ENCODE peak calls at places on chromosomes 7 and 10, in four cellular contexts. P is A549, L is prostate gland, R is body of pancreas. B is an unnamed sample.

GRCh38 chr7:121329460-121330052 is 756 bp downstream of the WNT16 start:
- DNase-seq in P (peak; percentile 40), L (no peak), R (peak; percentile 25), B (peak; percentile 27)

GRCh38 chr10:89295597-89295996 is 6.2 kb upstream of the IFIT2 start:
- DNase-seq in P (no peak), L (no peak), R (no peak), B (no peak)

GRCh38 chr10:82319558-82319957 is 444.6 kb downstream of the NRG3 start:
- DNase-seq in P (no peak), L (no peak), R (no peak), B (no peak)

GRCh38 chr10:97463363-97464132 is 17.6 kb downstream of the ZDHHC16 start:
- DNase-seq in P (peak; percentile 62), L (peak; percentile 55), R (peak; percentile 62), B (no peak)

GRCh38 chr10:101818958-101819633 is 852 bp upstream of the OGA start:
- DNase-seq in P (no peak), L (peak; percentile 19), R (no peak), B (no peak)

GRCh38 chr7:47132471-47132870 is 449.4 kb downstream of the TNS3 start:
- DNase-seq in P (no peak), L (no peak), R (no peak), B (no peak)

GRCh38 chr7:100562195-100563099 is 11.3 kb downstream of the SAP25 start:
- DNase-seq in P (no peak), L (no peak), R (no peak), B (no peak)

GRCh38 chr7:80312139-80312661 is 177.6 kb downstream of the GNAI1 start:
- DNase-seq in P (peak; percentile 79), L (no peak), R (no peak), B (no peak)

GRCh38 chr7:152588350-152588749 is 87.6 kb downstream of the XRCC2 start:
- DNase-seq in P (peak; percentile 49), L (no peak), R (peak; percentile 30), B (no peak)

GRCh38 chr7:137695942-137696341 is 150.8 kb downstream of the DGKI start:
- DNase-seq in P (no peak), L (no peak), R (no peak), B (no peak)

GRCh38 chr7:16851829-16852228 is 30.0 kb downstream of the AGR3 start:
- DNase-seq in P (no peak), L (no peak), R (no peak), B (no peak)

GRCh38 chr10:130509881-130510689 is 373.9 kb downstream of the GLRX3 start:
- DNase-seq in P (no peak), L (no peak), R (no peak), B (no peak)

GRCh38 chr10:124124123-124124768 is 30.8 kb upstream of the CHST15 start:
- DNase-seq in P (no peak), L (no peak), R (no peak), B (no peak)

GRCh38 chr7:25148772-25149575 is 23.9 kb upstream of the CYCS start:
- DNase-seq in P (peak; percentile 10), L (no peak), R (no peak), B (no peak)

GRCh38 chr7:556427-556826 is 36.8 kb upstream of the PDGFA start:
- DNase-seq in P (no peak), L (no peak), R (no peak), B (no peak)

GRCh38 chr10:96972264-96972663 is 140.2 kb downstream of the LCOR start:
- DNase-seq in P (no peak), L (no peak), R (no peak), B (no peak)

GRCh38 chr10:116271593-116272496 is 1.2 kb downstream of the GFRA1 start:
- DNase-seq in P (no peak), L (no peak), R (peak; percentile 24), B (no peak)

DNA sequence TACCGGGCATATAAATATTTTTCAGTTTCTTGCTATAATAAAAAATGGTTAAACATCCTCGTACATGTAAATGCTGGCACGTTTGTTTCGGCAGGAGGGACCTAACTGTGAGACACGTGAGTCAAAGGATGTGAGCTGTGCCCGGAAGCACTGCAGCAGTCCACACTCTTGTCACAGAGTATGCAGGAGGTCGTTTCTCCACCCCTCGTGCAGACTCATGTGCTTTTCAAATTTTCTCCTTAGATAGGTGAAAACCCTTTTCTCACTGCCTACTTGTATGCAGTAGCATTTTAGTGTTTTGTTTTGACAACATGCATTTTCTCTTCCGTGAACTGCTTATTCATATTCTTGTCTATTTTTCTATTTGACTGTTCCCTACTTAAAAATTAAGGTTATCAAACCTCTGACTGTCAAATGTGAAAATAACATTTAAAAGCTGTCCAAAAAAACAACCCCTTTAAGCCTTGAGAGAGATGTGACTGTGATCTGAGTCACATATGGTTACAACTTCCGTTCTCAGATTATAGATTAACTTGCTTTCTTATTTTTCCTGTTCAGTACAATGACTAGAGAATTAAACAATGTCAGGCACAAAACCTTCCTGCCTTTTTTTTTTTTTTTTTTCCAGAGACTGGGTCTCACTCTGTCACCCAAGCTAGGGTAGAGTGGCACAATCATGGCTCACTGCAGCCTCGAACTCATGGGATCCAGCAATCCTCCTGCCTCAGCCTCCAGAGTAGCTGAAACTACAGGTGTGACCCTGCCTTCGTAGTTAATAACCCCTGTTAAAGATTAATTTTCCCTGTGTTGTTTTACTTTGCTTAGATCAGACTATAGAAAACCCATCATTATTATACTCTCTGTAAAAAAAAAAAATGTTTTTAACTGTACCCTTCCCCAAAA is 45.1 kb downstream of the DPY19L1 start:
- DNase-seq in P (peak; percentile 44), L (no peak), R (no peak), B (no peak)
- TF ChIP-seq POLR2A in P (no peak), L (no peak), R (no peak), B (no peak)

DNA sequence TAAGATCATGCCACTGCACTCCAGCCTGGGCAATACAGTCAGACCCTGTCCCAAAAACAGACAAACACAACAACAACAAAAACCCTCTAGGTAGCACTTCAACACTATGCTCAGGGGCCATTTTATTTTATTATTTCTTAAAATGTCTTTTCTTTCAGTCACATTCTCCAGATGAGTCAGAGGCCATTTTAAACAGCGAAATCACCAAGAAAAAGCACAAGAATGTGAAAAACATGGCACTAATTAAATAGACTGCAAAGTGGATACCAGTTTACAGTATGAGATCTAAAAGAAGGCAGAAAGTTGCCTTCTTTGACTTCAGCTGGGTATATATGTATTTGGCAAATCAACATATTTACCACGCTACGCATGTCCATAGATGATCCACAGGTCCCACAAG is 6.1 kb upstream of the FGL2 start:
- DNase-seq in P (no peak), L (no peak), R (no peak), B (no peak)
- H3K4me3 ChIP-seq in P (no peak overlapping the region), L (no peak overlapping the region), R (no peak overlapping the region), B (no peak overlapping the region)

GRCh38 chr10:61215276-61215675 is 237.9 kb downstream of the TMEM26 start:
- DNase-seq in P (no peak), L (no peak), R (no peak), B (no peak)

DNA sequence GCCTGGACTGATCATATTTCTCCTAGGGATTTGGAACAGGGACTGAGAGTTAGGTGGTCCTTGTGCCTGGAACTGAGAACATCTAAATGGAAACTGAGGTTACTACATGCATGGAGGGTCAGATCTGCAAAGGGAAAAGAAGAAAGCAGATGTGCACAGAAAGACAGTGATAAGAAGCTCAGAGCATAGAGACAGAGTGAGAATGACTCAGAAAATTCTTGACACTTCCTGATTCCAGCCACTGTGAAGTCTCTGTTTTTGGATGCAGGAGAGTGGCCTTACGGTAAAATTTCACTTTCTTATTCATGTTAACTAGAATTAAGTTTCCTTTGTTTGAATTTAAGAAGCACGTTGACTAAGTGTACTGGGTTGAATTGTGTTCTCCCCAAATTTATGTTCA is 241.7 kb downstream of the TMEM26 start:
- DNase-seq in P (no peak), L (no peak), R (no peak), B (no peak)
- H3K27ac ChIP-seq in P (no peak overlapping the region), L (no peak overlapping the region), R (no peak overlapping the region), B (no peak overlapping the region)

GRCh38 chr10:104339469-104340098 is 1.3 kb upstream of the ITPRIP start:
- DNase-seq in P (peak; percentile 42), L (peak; percentile 75), R (peak; percentile 75), B (no peak)

GRCh38 chr10:104340099-104340594 is 1.9 kb upstream of the ITPRIP start:
- DNase-seq in P (no peak), L (no peak), R (peak; percentile 56), B (no peak)

GRCh38 chr10:104336829-104337526 is 1.3 kb downstream of the ITPRIP start:
- DNase-seq in P (no peak), L (no peak), R (no peak), B (peak; percentile 14)

GRCh38 chr10:104337527-104337984 is 709 bp downstream of the ITPRIP start:
- DNase-seq in P (peak; percentile 47), L (no peak), R (no peak), B (no peak)

GRCh38 chr10:104337985-104338735 is at the start of gene ITPRIP:
- DNase-seq in P (peak; percentile 78), L (peak; percentile 71), R (peak; percentile 73), B (peak; percentile 88)
- TF ChIP-seq POLR2A in P (peak; percentile 58), L (peak; percentile 91), R (peak; percentile 76), B (no peak)

GRCh38 chr7:33649476-33650441 is 255.6 kb upstream of the BMPER start:
- DNase-seq in P (no peak), L (no peak), R (no peak), B (no peak)

GRCh38 chr7:33650828-33651227 is 254.5 kb upstream of the BMPER start:
- DNase-seq in P (no peak), L (no peak), R (no peak), B (no peak)

GRCh38 chr7:33646992-33647391 is 258.3 kb upstream of the BMPER start:
- DNase-seq in P (no peak), L (no peak), R (no peak), B (no peak)

GRCh38 chr7:33654641-33655040 is 250.7 kb upstream of the BMPER start:
- DNase-seq in P (no peak), L (no peak), R (no peak), B (no peak)

DNA sequence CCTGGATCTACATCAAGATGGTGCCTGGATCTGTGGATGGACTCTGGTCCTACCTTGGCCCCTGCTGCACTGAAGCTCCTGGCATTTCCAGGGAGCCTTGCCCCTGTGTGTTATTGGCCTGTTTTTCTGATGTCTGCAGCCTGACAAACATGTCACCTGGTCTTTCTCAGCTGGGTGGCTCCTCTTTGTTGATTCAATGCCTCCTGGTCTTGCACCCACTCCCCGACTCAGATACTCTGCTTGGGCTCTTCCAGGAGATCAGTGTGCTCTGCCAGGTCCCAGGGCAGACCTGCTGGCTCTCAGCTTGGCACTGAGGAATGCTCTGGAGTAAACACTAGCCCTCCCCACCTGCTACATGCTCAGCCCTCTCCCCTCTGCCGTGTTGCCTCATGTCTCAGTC is 253.3 kb upstream of the BMPER start:
- DNase-seq in P (no peak), L (no peak), R (no peak), B (no peak)
- H3K4me3 ChIP-seq in P (no peak overlapping the region), L (no peak overlapping the region), R (no peak overlapping the region), B (no peak overlapping the region)

GRCh38 chr10:103847909-103848468 is 7.4 kb downstream of the SH3PXD2A start:
- DNase-seq in P (no peak), L (no peak), R (no peak), B (no peak)

GRCh38 chr10:103850572-103850895 is 4.8 kb downstream of the SH3PXD2A start:
- DNase-seq in P (no peak), L (no peak), R (no peak), B (no peak)

GRCh38 chr10:103851261-103851660 is 4.1 kb downstream of the SH3PXD2A start:
- DNase-seq in P (no peak), L (no peak), R (no peak), B (no peak)

GRCh38 chr10:103849212-103849877 is 6.0 kb downstream of the SH3PXD2A start:
- DNase-seq in P (no peak), L (no peak), R (no peak), B (no peak)

GRCh38 chr10:103849880-103850571 is 5.3 kb downstream of the SH3PXD2A start:
- DNase-seq in P (no peak), L (no peak), R (no peak), B (no peak)
- H3K27ac ChIP-seq in P (no peak overlapping the region), L (peak overlapping the region; percentile 45), R (no peak overlapping the region), B (peak overlapping the region; percentile 79)

B was measured in heart left ventricle.